ENCODE peak calls at places on chromosomes 3 and 15, in five cellular contexts. One of them, this sample, is unnamed.

GRCh38 chr15:86316216-86316615 is 236.5 kb downstream of the AGBL1 start:
- DNase-seq in A549: no peak
- DNase-seq in transverse colon: no peak
- DNase-seq in H1: no peak
- DNase-seq in stomach: no peak
- DNase-seq in this sample: no peak

GRCh38 chr3:13563911-13564310 is 15.0 kb downstream of the FBLN2 start:
- DNase-seq in transverse colon: no peak
- DNase-seq in stomach: no peak
- DNase-seq in H1: no peak
- DNase-seq in A549: no peak
- DNase-seq in this sample: no peak

GRCh38 chr3:79870006-79870620 is 102.3 kb upstream of the ROBO1 start:
- DNase-seq in H1: no peak
- DNase-seq in stomach: no peak
- DNase-seq in transverse colon: no peak
- DNase-seq in A549: no peak
- DNase-seq in this sample: no peak

GRCh38 chr15:75091814-75092213 is 68.4 kb downstream of the PPCDC start:
- DNase-seq in A549: no peak
- DNase-seq in H1: no peak
- DNase-seq in transverse colon: no peak
- DNase-seq in stomach: no peak
- DNase-seq in this sample: no peak

GRCh38 chr3:73461582-73461981 is 163.2 kb downstream of the PDZRN3 start:
- DNase-seq in stomach: no peak
- DNase-seq in A549: no peak
- DNase-seq in transverse colon: no peak
- DNase-seq in H1: no peak
- DNase-seq in this sample: no peak

GRCh38 chr15:69703495-69704187 is 251.0 kb downstream of the RPLP1 start:
- DNase-seq in stomach: no peak
- DNase-seq in A549: no peak
- DNase-seq in transverse colon: no peak
- DNase-seq in H1: no peak
- DNase-seq in this sample: no peak

GRCh38 chr3:165196577-165197561 is 685 bp upstream of the SLITRK3 start:
- DNase-seq in transverse colon: no peak
- DNase-seq in A549: no peak
- DNase-seq in stomach: no peak
- DNase-seq in H1: no peak
- DNase-seq in this sample: no peak

GRCh38 chr3:174331095-174331802 is 527.9 kb upstream of the NAALADL2 start:
- DNase-seq in A549: no peak
- DNase-seq in H1: no peak
- DNase-seq in stomach: no peak
- DNase-seq in transverse colon: no peak
- DNase-seq in this sample: no peak

GRCh38 chr3:9750556-9751411 is 1.0 kb downstream of the OGG1 start:
- DNase-seq in stomach: no peak
- DNase-seq in transverse colon: peak
- DNase-seq in A549: peak
- DNase-seq in H1: no peak
- DNase-seq in this sample: no peak

GRCh38 chr3:194352631-194353290 is 1.6 kb upstream of the CPN2 start:
- DNase-seq in stomach: no peak
- DNase-seq in transverse colon: no peak
- DNase-seq in H1: no peak
- DNase-seq in A549: no peak
- DNase-seq in this sample: no peak

GRCh38 chr3:68007621-68008226 is 353.3 kb upstream of the SUCLG2 start:
- DNase-seq in H1: peak
- DNase-seq in transverse colon: no peak
- DNase-seq in stomach: no peak
- DNase-seq in A549: no peak
- DNase-seq in this sample: no peak

GRCh38 chr3:140223631-140224030 is 288.6 kb downstream of the CLSTN2 start:
- DNase-seq in transverse colon: no peak
- DNase-seq in stomach: no peak
- DNase-seq in A549: peak
- DNase-seq in H1: no peak
- DNase-seq in this sample: no peak

GRCh38 chr3:42443292-42443691 is 32.9 kb upstream of the LYZL4 start:
- DNase-seq in stomach: no peak
- DNase-seq in H1: no peak
- DNase-seq in A549: no peak
- DNase-seq in transverse colon: no peak
- DNase-seq in this sample: no peak

GRCh38 chr3:42442640-42443039 is 32.2 kb upstream of the LYZL4 start:
- DNase-seq in stomach: no peak
- DNase-seq in A549: no peak
- DNase-seq in H1: no peak
- DNase-seq in transverse colon: no peak
- DNase-seq in this sample: no peak

GRCh38 chr3:42440924-42441323 is 30.5 kb upstream of the LYZL4 start:
- DNase-seq in H1: no peak
- DNase-seq in transverse colon: no peak
- DNase-seq in A549: no peak
- DNase-seq in stomach: no peak
- DNase-seq in this sample: no peak

GRCh38 chr3:42438193-42438592 is 27.8 kb upstream of the LYZL4 start:
- DNase-seq in A549: no peak
- DNase-seq in stomach: no peak
- DNase-seq in H1: no peak
- DNase-seq in transverse colon: no peak
- DNase-seq in this sample: no peak

GRCh38 chr3:42439461-42440075 is 29.2 kb upstream of the LYZL4 start:
- DNase-seq in H1: no peak
- DNase-seq in A549: no peak
- DNase-seq in stomach: no peak
- DNase-seq in transverse colon: no peak
- DNase-seq in this sample: no peak
- TF ChIP-seq EP300 in H1: no peak
- TF ChIP-seq EP300 in A549: no peak
- TF ChIP-seq EP300 in stomach: no peak
- TF ChIP-seq EP300 in transverse colon: no peak
- TF ChIP-seq EP300 in this sample: no peak

GRCh38 chr3:146162561-146162960 is 1.6 kb upstream of the PLOD2 start:
- DNase-seq in H1: no peak
- DNase-seq in stomach: no peak
- DNase-seq in A549: peak
- DNase-seq in transverse colon: no peak
- DNase-seq in this sample: no peak

GRCh38 chr3:146164506-146164905 is 3.5 kb upstream of the PLOD2 start:
- DNase-seq in transverse colon: no peak
- DNase-seq in A549: no peak
- DNase-seq in stomach: no peak
- DNase-seq in H1: no peak
- DNase-seq in this sample: no peak

GRCh38 chr3:146164071-146164470 is 3.1 kb upstream of the PLOD2 start:
- DNase-seq in stomach: no peak
- DNase-seq in transverse colon: no peak
- DNase-seq in A549: peak
- DNase-seq in H1: no peak
- DNase-seq in this sample: no peak

GRCh38 chr3:146164951-146165350 is 4.0 kb upstream of the PLOD2 start:
- DNase-seq in stomach: no peak
- DNase-seq in transverse colon: peak
- DNase-seq in A549: peak
- DNase-seq in H1: no peak
- DNase-seq in this sample: no peak

GRCh38 chr3:146163584-146163983 is 2.6 kb upstream of the PLOD2 start:
- DNase-seq in A549: peak
- DNase-seq in transverse colon: no peak
- DNase-seq in H1: no peak
- DNase-seq in stomach: no peak
- DNase-seq in this sample: no peak
- TF ChIP-seq CTCF in A549: no peak
- TF ChIP-seq CTCF in transverse colon: peak
- TF ChIP-seq CTCF in H1: no peak
- TF ChIP-seq CTCF in stomach: no peak
- TF ChIP-seq CTCF in this sample: no peak

GRCh38 chr3:57749542-57749941 is 6.6 kb upstream of the SLMAP start:
- DNase-seq in H1: no peak
- DNase-seq in A549: no peak
- DNase-seq in transverse colon: peak
- DNase-seq in stomach: no peak
- DNase-seq in this sample: no peak

GRCh38 chr3:57756022-57756527 is at the start of gene SLMAP:
- DNase-seq in stomach: peak
- DNase-seq in H1: peak
- DNase-seq in A549: peak
- DNase-seq in transverse colon: peak
- DNase-seq in this sample: peak

GRCh38 chr3:57753016-57753415 is 3.1 kb upstream of the SLMAP start:
- DNase-seq in stomach: no peak
- DNase-seq in H1: no peak
- DNase-seq in transverse colon: no peak
- DNase-seq in A549: no peak
- DNase-seq in this sample: no peak

GRCh38 chr3:57755368-57756021 is 614 bp upstream of the SLMAP start:
- DNase-seq in H1: no peak
- DNase-seq in transverse colon: peak
- DNase-seq in stomach: peak
- DNase-seq in A549: peak
- DNase-seq in this sample: no peak

GRCh38 chr3:57752307-57752706 is 3.8 kb upstream of the SLMAP start:
- DNase-seq in A549: peak
- DNase-seq in stomach: no peak
- DNase-seq in H1: no peak
- DNase-seq in transverse colon: peak
- DNase-seq in this sample: no peak
- TF ChIP-seq EP300 in A549: no peak
- TF ChIP-seq EP300 in stomach: no peak
- TF ChIP-seq EP300 in H1: no peak
- TF ChIP-seq EP300 in transverse colon: no peak
- TF ChIP-seq EP300 in this sample: no peak

DNA sequence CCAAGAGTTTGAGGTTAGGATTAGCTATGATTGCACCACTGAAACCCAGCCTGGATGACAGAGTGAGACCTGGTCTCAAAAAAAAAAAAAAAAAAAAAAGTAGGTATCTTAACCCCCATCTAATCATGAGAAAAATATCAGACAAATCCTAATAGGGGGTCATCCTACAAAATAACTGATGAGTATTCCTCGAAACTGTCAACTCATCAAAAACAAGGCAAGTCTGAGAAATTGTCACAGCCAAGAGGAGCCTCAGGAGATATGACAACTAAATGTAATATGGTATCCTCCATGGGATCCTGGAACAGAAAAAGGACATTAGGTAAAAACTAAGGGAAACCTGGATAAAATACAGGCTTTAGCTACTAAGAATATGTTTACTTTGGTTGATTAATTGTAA is 70.6 kb downstream of the LRRC49 start:
- DNase-seq in transverse colon: no peak
- DNase-seq in stomach: no peak
- DNase-seq in H1: no peak
- DNase-seq in A549: no peak
- DNase-seq in this sample: no peak
- TF ChIP-seq CTCF in transverse colon: no peak
- TF ChIP-seq CTCF in stomach: no peak
- TF ChIP-seq CTCF in H1: no peak
- TF ChIP-seq CTCF in A549: no peak
- TF ChIP-seq CTCF in this sample: no peak

GRCh38 chr3:71582612-71583568 is 638 bp downstream of the FOXP1 start:
- DNase-seq in stomach: peak
- DNase-seq in transverse colon: peak
- DNase-seq in A549: peak
- DNase-seq in H1: no peak
- DNase-seq in this sample: peak
- TF ChIP-seq EP300 in stomach: no peak
- TF ChIP-seq EP300 in transverse colon: no peak
- TF ChIP-seq EP300 in A549: no peak
- TF ChIP-seq EP300 in H1: no peak
- TF ChIP-seq EP300 in this sample: no peak

GRCh38 chr15:63945838-63946298 is 100.4 kb downstream of the DAPK2 start:
- DNase-seq in stomach: peak
- DNase-seq in A549: no peak
- DNase-seq in H1: no peak
- DNase-seq in transverse colon: no peak
- DNase-seq in this sample: no peak
- TF ChIP-seq CTCF in stomach: peak
- TF ChIP-seq CTCF in A549: no peak
- TF ChIP-seq CTCF in H1: peak
- TF ChIP-seq CTCF in transverse colon: no peak
- TF ChIP-seq CTCF in this sample: no peak

GRCh38 chr3:61192222-61192621 is 59.0 kb downstream of the FHIT start:
- DNase-seq in A549: no peak
- DNase-seq in transverse colon: no peak
- DNase-seq in stomach: no peak
- DNase-seq in H1: no peak
- DNase-seq in this sample: no peak
- TF ChIP-seq EP300 in A549: no peak
- TF ChIP-seq EP300 in transverse colon: no peak
- TF ChIP-seq EP300 in stomach: no peak
- TF ChIP-seq EP300 in H1: no peak
- TF ChIP-seq EP300 in this sample: no peak

This sample was measured in ovary.